ENCODE peak calls at places on chromosomes 5 and 9, in ten cellular contexts. One of them, this sample, is unnamed.

GRCh38 chr5:157651623-157652376 is 438 bp downstream of the SOX30 start:
- DNase-seq in brain microvascular endothelial cell: peak; percentile 8
- DNase-seq in foreskin fibroblast: peak; percentile 21
- DNase-seq in HFF-Myc: no peak
- DNase-seq in sigmoid colon: peak; percentile 79
- DNase-seq in psoas muscle: peak; percentile 54
- DNase-seq in retinal pigment epithelial cell: peak; percentile 17
- DNase-seq in tibial artery: peak; percentile 77
- DNase-seq in ascending aorta: peak; percentile 66
- DNase-seq in mammary epithelial cell: peak; percentile 42
- DNase-seq in this sample: peak; percentile 50

GRCh38 chr9:131019387-131020239 is 10.6 kb downstream of the LAMC3 start:
- DNase-seq in ascending aorta: peak; percentile 75
- DNase-seq in sigmoid colon: no peak
- DNase-seq in psoas muscle: no peak
- DNase-seq in mammary epithelial cell: no peak
- DNase-seq in brain microvascular endothelial cell: no peak
- DNase-seq in foreskin fibroblast: peak; percentile 78
- DNase-seq in retinal pigment epithelial cell: no peak
- DNase-seq in HFF-Myc: peak; percentile 90
- DNase-seq in tibial artery: no peak
- DNase-seq in this sample: no peak

GRCh38 chr5:93305984-93306383 is 275.0 kb downstream of the NR2F1-AS1 start:
- DNase-seq in HFF-Myc: no peak
- DNase-seq in brain microvascular endothelial cell: no peak
- DNase-seq in foreskin fibroblast: no peak
- DNase-seq in sigmoid colon: no peak
- DNase-seq in tibial artery: no peak
- DNase-seq in ascending aorta: no peak
- DNase-seq in retinal pigment epithelial cell: no peak
- DNase-seq in mammary epithelial cell: peak; percentile 37
- DNase-seq in psoas muscle: no peak
- DNase-seq in this sample: peak; percentile 38

GRCh38 chr9:126705767-126706697 is 92.3 kb downstream of the LMX1B start:
- DNase-seq in foreskin fibroblast: peak; percentile 69
- DNase-seq in HFF-Myc: no peak
- DNase-seq in psoas muscle: peak; percentile 60
- DNase-seq in mammary epithelial cell: peak; percentile 52
- DNase-seq in retinal pigment epithelial cell: no peak
- DNase-seq in ascending aorta: peak; percentile 71
- DNase-seq in tibial artery: peak; percentile 69
- DNase-seq in brain microvascular endothelial cell: peak; percentile 35
- DNase-seq in sigmoid colon: peak; percentile 72
- DNase-seq in this sample: peak; percentile 79

GRCh38 chr5:40614923-40615585 is 64.7 kb upstream of the PTGER4 start:
- DNase-seq in mammary epithelial cell: no peak
- DNase-seq in sigmoid colon: no peak
- DNase-seq in HFF-Myc: no peak
- DNase-seq in retinal pigment epithelial cell: no peak
- DNase-seq in ascending aorta: no peak
- DNase-seq in tibial artery: no peak
- DNase-seq in foreskin fibroblast: no peak
- DNase-seq in psoas muscle: no peak
- DNase-seq in brain microvascular endothelial cell: no peak
- DNase-seq in this sample: no peak

GRCh38 chr5:43367909-43368648 is 44.1 kb downstream of the CCL28 start:
- DNase-seq in foreskin fibroblast: peak; percentile 27
- DNase-seq in HFF-Myc: no peak
- DNase-seq in brain microvascular endothelial cell: no peak
- DNase-seq in mammary epithelial cell: peak; percentile 47
- DNase-seq in tibial artery: no peak
- DNase-seq in sigmoid colon: no peak
- DNase-seq in ascending aorta: no peak
- DNase-seq in psoas muscle: no peak
- DNase-seq in retinal pigment epithelial cell: no peak
- DNase-seq in this sample: peak; percentile 46

GRCh38 chr5:1524799-1525623 is 1.3 kb upstream of the LPCAT1 start:
- DNase-seq in ascending aorta: peak; percentile 58
- DNase-seq in retinal pigment epithelial cell: no peak
- DNase-seq in mammary epithelial cell: no peak
- DNase-seq in foreskin fibroblast: no peak
- DNase-seq in HFF-Myc: no peak
- DNase-seq in brain microvascular endothelial cell: no peak
- DNase-seq in sigmoid colon: peak; percentile 64
- DNase-seq in psoas muscle: peak; percentile 17
- DNase-seq in tibial artery: peak; percentile 66
- DNase-seq in this sample: no peak

GRCh38 chr5:116084231-116084630 is 594 bp upstream of the COMMD10 start:
- DNase-seq in ascending aorta: no peak
- DNase-seq in brain microvascular endothelial cell: no peak
- DNase-seq in mammary epithelial cell: peak; percentile 33
- DNase-seq in HFF-Myc: no peak
- DNase-seq in retinal pigment epithelial cell: no peak
- DNase-seq in foreskin fibroblast: peak; percentile 65
- DNase-seq in psoas muscle: no peak
- DNase-seq in sigmoid colon: no peak
- DNase-seq in tibial artery: no peak
- DNase-seq in this sample: peak; percentile 44

GRCh38 chr9:100394032-100394695 is 32.8 kb upstream of the MSANTD3 start:
- DNase-seq in HFF-Myc: no peak
- DNase-seq in psoas muscle: no peak
- DNase-seq in ascending aorta: no peak
- DNase-seq in mammary epithelial cell: no peak
- DNase-seq in brain microvascular endothelial cell: no peak
- DNase-seq in foreskin fibroblast: no peak
- DNase-seq in retinal pigment epithelial cell: no peak
- DNase-seq in sigmoid colon: no peak
- DNase-seq in tibial artery: no peak
- DNase-seq in this sample: no peak

GRCh38 chr9:138052635-138053320 is 175.2 kb downstream of the CACNA1B start:
- DNase-seq in psoas muscle: no peak
- DNase-seq in mammary epithelial cell: no peak
- DNase-seq in brain microvascular endothelial cell: no peak
- DNase-seq in tibial artery: peak; percentile 32
- DNase-seq in foreskin fibroblast: no peak
- DNase-seq in HFF-Myc: no peak
- DNase-seq in retinal pigment epithelial cell: no peak
- DNase-seq in sigmoid colon: peak; percentile 38
- DNase-seq in ascending aorta: peak; percentile 53
- DNase-seq in this sample: no peak

GRCh38 chr9:94905606-94906005 is 179.1 kb downstream of the AOPEP start:
- DNase-seq in mammary epithelial cell: no peak
- DNase-seq in brain microvascular endothelial cell: no peak
- DNase-seq in tibial artery: no peak
- DNase-seq in retinal pigment epithelial cell: no peak
- DNase-seq in foreskin fibroblast: no peak
- DNase-seq in psoas muscle: no peak
- DNase-seq in sigmoid colon: no peak
- DNase-seq in HFF-Myc: no peak
- DNase-seq in ascending aorta: no peak
- DNase-seq in this sample: no peak

GRCh38 chr5:33379757-33380156 is 61.0 kb upstream of the TARS1 start:
- DNase-seq in tibial artery: no peak
- DNase-seq in mammary epithelial cell: peak; percentile 20
- DNase-seq in sigmoid colon: no peak
- DNase-seq in HFF-Myc: no peak
- DNase-seq in brain microvascular endothelial cell: no peak
- DNase-seq in psoas muscle: no peak
- DNase-seq in retinal pigment epithelial cell: no peak
- DNase-seq in foreskin fibroblast: peak; percentile 61
- DNase-seq in ascending aorta: no peak
- DNase-seq in this sample: no peak

GRCh38 chr9:81069923-81070322 is 619.4 kb downstream of the TLE1 start:
- DNase-seq in sigmoid colon: no peak
- DNase-seq in psoas muscle: no peak
- DNase-seq in tibial artery: no peak
- DNase-seq in brain microvascular endothelial cell: peak; percentile 25
- DNase-seq in mammary epithelial cell: no peak
- DNase-seq in HFF-Myc: no peak
- DNase-seq in ascending aorta: no peak
- DNase-seq in foreskin fibroblast: peak; percentile 10
- DNase-seq in retinal pigment epithelial cell: no peak
- DNase-seq in this sample: no peak

GRCh38 chr5:80269991-80270438 is 14.2 kb upstream of the SERINC5 start:
- DNase-seq in sigmoid colon: no peak
- DNase-seq in retinal pigment epithelial cell: no peak
- DNase-seq in tibial artery: no peak
- DNase-seq in foreskin fibroblast: no peak
- DNase-seq in mammary epithelial cell: no peak
- DNase-seq in ascending aorta: no peak
- DNase-seq in HFF-Myc: no peak
- DNase-seq in brain microvascular endothelial cell: no peak
- DNase-seq in psoas muscle: no peak
- DNase-seq in this sample: no peak

GRCh38 chr9:105245720-105246161 is 1.3 kb downstream of the SLC44A1 start:
- DNase-seq in brain microvascular endothelial cell: no peak
- DNase-seq in foreskin fibroblast: no peak
- DNase-seq in sigmoid colon: no peak
- DNase-seq in psoas muscle: no peak
- DNase-seq in tibial artery: no peak
- DNase-seq in retinal pigment epithelial cell: no peak
- DNase-seq in ascending aorta: no peak
- DNase-seq in HFF-Myc: no peak
- DNase-seq in mammary epithelial cell: no peak
- DNase-seq in this sample: no peak

GRCh38 chr9:137492464-137493162 is 33.5 kb upstream of the NSMF start:
- DNase-seq in retinal pigment epithelial cell: no peak
- DNase-seq in sigmoid colon: no peak
- DNase-seq in ascending aorta: no peak
- DNase-seq in HFF-Myc: no peak
- DNase-seq in mammary epithelial cell: peak; percentile 20
- DNase-seq in brain microvascular endothelial cell: no peak
- DNase-seq in tibial artery: no peak
- DNase-seq in foreskin fibroblast: no peak
- DNase-seq in psoas muscle: no peak
- DNase-seq in this sample: no peak

DNA sequence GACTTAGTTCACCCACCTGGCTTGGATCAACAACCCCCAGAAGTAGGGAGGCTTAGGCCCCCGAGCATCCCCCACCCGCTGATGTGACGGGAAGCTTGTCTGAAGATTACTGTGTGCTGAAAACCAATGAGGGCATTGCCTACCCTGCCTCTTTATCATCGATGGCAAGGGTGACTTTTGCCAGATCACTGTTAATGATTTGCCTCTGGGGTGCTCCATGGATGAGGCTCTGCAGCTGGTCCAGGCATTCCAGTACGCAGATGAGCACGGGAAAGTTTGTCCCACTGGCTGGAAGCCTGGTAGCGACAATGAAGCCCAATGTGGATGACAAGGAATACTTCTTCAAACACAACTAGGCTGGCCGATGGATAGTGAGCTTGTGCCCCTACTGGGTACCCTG is 22.0 kb downstream of the RUFY1 start:
- DNase-seq in psoas muscle: no peak
- DNase-seq in ascending aorta: peak; percentile 52
- DNase-seq in HFF-Myc: no peak
- DNase-seq in sigmoid colon: no peak
- DNase-seq in tibial artery: no peak
- DNase-seq in mammary epithelial cell: no peak
- DNase-seq in brain microvascular endothelial cell: no peak
- DNase-seq in retinal pigment epithelial cell: no peak
- DNase-seq in foreskin fibroblast: no peak
- DNase-seq in this sample: no peak
- TF ChIP-seq CTCF in psoas muscle: no peak
- TF ChIP-seq CTCF in ascending aorta: no peak
- TF ChIP-seq CTCF in HFF-Myc: no peak
- TF ChIP-seq CTCF in sigmoid colon: no peak
- TF ChIP-seq CTCF in tibial artery: no peak
- TF ChIP-seq CTCF in mammary epithelial cell: no peak
- TF ChIP-seq CTCF in brain microvascular endothelial cell: no peak
- TF ChIP-seq CTCF in retinal pigment epithelial cell: no peak
- TF ChIP-seq CTCF in foreskin fibroblast: no peak
- TF ChIP-seq CTCF in this sample: no peak

GRCh38 chr5:129973716-129974426 is 69.6 kb downstream of the CHSY3 start:
- DNase-seq in foreskin fibroblast: peak; percentile 67
- DNase-seq in psoas muscle: no peak
- DNase-seq in brain microvascular endothelial cell: peak; percentile 79
- DNase-seq in mammary epithelial cell: no peak
- DNase-seq in sigmoid colon: no peak
- DNase-seq in HFF-Myc: no peak
- DNase-seq in tibial artery: no peak
- DNase-seq in ascending aorta: no peak
- DNase-seq in retinal pigment epithelial cell: peak; percentile 67
- DNase-seq in this sample: no peak

GRCh38 chr5:129966071-129966470 is 61.8 kb downstream of the CHSY3 start:
- DNase-seq in psoas muscle: no peak
- DNase-seq in HFF-Myc: no peak
- DNase-seq in mammary epithelial cell: no peak
- DNase-seq in tibial artery: no peak
- DNase-seq in retinal pigment epithelial cell: peak; percentile 19
- DNase-seq in ascending aorta: no peak
- DNase-seq in sigmoid colon: no peak
- DNase-seq in brain microvascular endothelial cell: no peak
- DNase-seq in foreskin fibroblast: no peak
- DNase-seq in this sample: no peak

GRCh38 chr5:129972774-129973173 is 68.5 kb downstream of the CHSY3 start:
- DNase-seq in retinal pigment epithelial cell: no peak
- DNase-seq in sigmoid colon: no peak
- DNase-seq in ascending aorta: no peak
- DNase-seq in tibial artery: no peak
- DNase-seq in brain microvascular endothelial cell: no peak
- DNase-seq in foreskin fibroblast: peak; percentile 11
- DNase-seq in mammary epithelial cell: no peak
- DNase-seq in HFF-Myc: no peak
- DNase-seq in psoas muscle: no peak
- DNase-seq in this sample: no peak

GRCh38 chr5:129971684-129972083 is 67.4 kb downstream of the CHSY3 start:
- DNase-seq in ascending aorta: no peak
- DNase-seq in mammary epithelial cell: no peak
- DNase-seq in sigmoid colon: no peak
- DNase-seq in retinal pigment epithelial cell: no peak
- DNase-seq in foreskin fibroblast: no peak
- DNase-seq in psoas muscle: no peak
- DNase-seq in HFF-Myc: no peak
- DNase-seq in tibial artery: no peak
- DNase-seq in brain microvascular endothelial cell: no peak
- DNase-seq in this sample: no peak
- TF ChIP-seq CTCF in ascending aorta: no peak
- TF ChIP-seq CTCF in mammary epithelial cell: no peak
- TF ChIP-seq CTCF in sigmoid colon: no peak
- TF ChIP-seq CTCF in retinal pigment epithelial cell: no peak
- TF ChIP-seq CTCF in foreskin fibroblast: no peak
- TF ChIP-seq CTCF in psoas muscle: no peak
- TF ChIP-seq CTCF in HFF-Myc: no peak
- TF ChIP-seq CTCF in tibial artery: no peak
- TF ChIP-seq CTCF in brain microvascular endothelial cell: no peak
- TF ChIP-seq CTCF in this sample: no peak

GRCh38 chr9:15501179-15501578 is 9.6 kb downstream of the PSIP1 start:
- DNase-seq in HFF-Myc: no peak
- DNase-seq in tibial artery: no peak
- DNase-seq in brain microvascular endothelial cell: no peak
- DNase-seq in sigmoid colon: no peak
- DNase-seq in foreskin fibroblast: peak; percentile 12
- DNase-seq in retinal pigment epithelial cell: no peak
- DNase-seq in ascending aorta: no peak
- DNase-seq in mammary epithelial cell: no peak
- DNase-seq in psoas muscle: no peak
- DNase-seq in this sample: no peak
- TF ChIP-seq CTCF in HFF-Myc: no peak
- TF ChIP-seq CTCF in tibial artery: no peak
- TF ChIP-seq CTCF in brain microvascular endothelial cell: no peak
- TF ChIP-seq CTCF in sigmoid colon: no peak
- TF ChIP-seq CTCF in foreskin fibroblast: no peak
- TF ChIP-seq CTCF in retinal pigment epithelial cell: no peak
- TF ChIP-seq CTCF in ascending aorta: no peak
- TF ChIP-seq CTCF in mammary epithelial cell: no peak
- TF ChIP-seq CTCF in psoas muscle: no peak
- TF ChIP-seq CTCF in this sample: no peak

GRCh38 chr5:134227259-134227658 is 1.4 kb upstream of the PPP2CA start:
- DNase-seq in foreskin fibroblast: peak; percentile 52
- DNase-seq in sigmoid colon: peak; percentile 69
- DNase-seq in retinal pigment epithelial cell: no peak
- DNase-seq in tibial artery: no peak
- DNase-seq in ascending aorta: no peak
- DNase-seq in psoas muscle: no peak
- DNase-seq in mammary epithelial cell: peak; percentile 36
- DNase-seq in HFF-Myc: no peak
- DNase-seq in brain microvascular endothelial cell: no peak
- DNase-seq in this sample: peak; percentile 63
- TF ChIP-seq CTCF in foreskin fibroblast: no peak
- TF ChIP-seq CTCF in sigmoid colon: no peak
- TF ChIP-seq CTCF in retinal pigment epithelial cell: peak; percentile 12
- TF ChIP-seq CTCF in tibial artery: no peak
- TF ChIP-seq CTCF in ascending aorta: no peak
- TF ChIP-seq CTCF in psoas muscle: no peak
- TF ChIP-seq CTCF in mammary epithelial cell: no peak
- TF ChIP-seq CTCF in HFF-Myc: no peak
- TF ChIP-seq CTCF in brain microvascular endothelial cell: no peak
- TF ChIP-seq CTCF in this sample: no peak

This sample was measured in Calu3.